ENCODE peak calls at places on chromosomes 1 and 21, in ten cellular contexts. X, I, H, C, A, K, M, N, Q and G are unnamed samples.

GRCh38 chr1:229897540-229897939 is 169.5 kb upstream of the GALNT2 start:
- DNase-seq in X (no peak), I (no peak), H (no peak), C (no peak), A (no peak), K (no peak), M (no peak), N (no peak), Q (no peak), G (no peak)

GRCh38 chr1:17531682-17532487 is 7.6 kb upstream of the ARHGEF10L start:
- DNase-seq in X (peak), I (no peak), H (peak), C (peak), A (peak), K (no peak), M (no peak), N (no peak), Q (peak), G (peak)

GRCh38 chr1:201136696-201137392 is 9.9 kb upstream of the ASCL5 start:
- DNase-seq in X (no peak), I (no peak), H (no peak), C (no peak), A (no peak), K (no peak), M (no peak), N (no peak), Q (no peak), G (no peak)

GRCh38 chr1:159334797-159335196 is 32.7 kb downstream of the FCER1A start:
- DNase-seq in X (no peak), I (no peak), H (no peak), C (no peak), A (no peak), K (no peak), M (no peak), N (no peak), Q (no peak), G (no peak)

GRCh38 chr1:23376890-23377811 is 7.5 kb upstream of the ZNF436 start:
- DNase-seq in X (peak), I (no peak), H (peak), C (peak), A (peak), K (no peak), M (no peak), N (no peak), Q (peak), G (no peak)

GRCh38 chr1:206445861-206446495 is 24.3 kb upstream of the IKBKE start:
- DNase-seq in X (no peak), I (no peak), H (no peak), C (no peak), A (no peak), K (no peak), M (no peak), N (no peak), Q (no peak), G (no peak)

GRCh38 chr1:220881918-220882891 is 3.0 kb downstream of the HLX start:
- DNase-seq in X (no peak), I (no peak), H (no peak), C (no peak), A (no peak), K (peak), M (no peak), N (no peak), Q (peak), G (peak)

GRCh38 chr1:101317590-101317989 is 80.8 kb downstream of the S1PR1 start:
- DNase-seq in X (no peak), I (no peak), H (no peak), C (no peak), A (no peak), K (no peak), M (no peak), N (no peak), Q (no peak), G (no peak)

GRCh38 chr1:72177711-72178110 is 104.6 kb downstream of the NEGR1 start:
- DNase-seq in X (no peak), I (no peak), H (no peak), C (peak), A (no peak), K (no peak), M (no peak), N (no peak), Q (no peak), G (no peak)

GRCh38 chr1:55639051-55639450 is 423.9 kb upstream of the USP24 start:
- DNase-seq in X (no peak), I (no peak), H (no peak), C (no peak), A (no peak), K (no peak), M (no peak), N (no peak), Q (no peak), G (no peak)

GRCh38 chr21:27674037-27674436 is 707.1 kb upstream of the ADAMTS5 start:
- DNase-seq in X (no peak), I (no peak), H (no peak), C (peak), A (no peak), K (no peak), M (no peak), N (no peak), Q (no peak), G (no peak)

GRCh38 chr21:27582946-27583270 is 616.0 kb upstream of the ADAMTS5 start:
- DNase-seq in X (no peak), I (no peak), H (no peak), C (peak), A (no peak), K (no peak), M (no peak), N (no peak), Q (no peak), G (no peak)

GRCh38 chr1:202806845-202807366 is 1.3 kb downstream of the KDM5B start:
- DNase-seq in X (no peak), I (peak), H (no peak), C (no peak), A (peak), K (peak), M (no peak), N (no peak), Q (peak), G (peak)

GRCh38 chr1:161209790-161210409 is 5.2 kb upstream of the FCER1G start:
- DNase-seq in X (peak), I (peak), H (peak), C (peak), A (peak), K (peak), M (peak), N (peak), Q (peak), G (peak)

GRCh38 chr1:222097646-222098045 is 355.8 kb upstream of the DUSP10 start:
- DNase-seq in X (no peak), I (no peak), H (no peak), C (no peak), A (no peak), K (no peak), M (no peak), N (no peak), Q (no peak), G (no peak)

GRCh38 chr1:234864116-234864515 is 254.1 kb upstream of the IRF2BP2 start:
- DNase-seq in X (no peak), I (no peak), H (peak), C (no peak), A (no peak), K (no peak), M (no peak), N (no peak), Q (no peak), G (no peak)

GRCh38 chr1:85368073-85368778 is 91.8 kb upstream of the BCL10 start:
- DNase-seq in X (no peak), I (no peak), H (no peak), C (no peak), A (no peak), K (no peak), M (no peak), N (no peak), Q (no peak), G (no peak)

GRCh38 chr1:18217398-18218043 is 109.9 kb downstream of the IGSF21 start:
- DNase-seq in X (no peak), I (no peak), H (peak), C (no peak), A (no peak), K (peak), M (no peak), N (no peak), Q (no peak), G (peak)

GRCh38 chr1:234696148-234696576 is 86.2 kb upstream of the IRF2BP2 start:
- DNase-seq in X (no peak), I (no peak), H (no peak), C (no peak), A (no peak), K (peak), M (no peak), N (no peak), Q (no peak), G (no peak)

GRCh38 chr1:113761937-113762336 is 2.7 kb upstream of the PHTF1 start:
- DNase-seq in X (no peak), I (no peak), H (no peak), C (no peak), A (no peak), K (no peak), M (no peak), N (no peak), Q (no peak), G (no peak)

GRCh38 chr1:68495532-68495931 is 1.4 kb downstream of the DEPDC1 start:
- DNase-seq in X (no peak), I (no peak), H (no peak), C (no peak), A (no peak), K (peak), M (no peak), N (no peak), Q (no peak), G (no peak)

GRCh38 chr1:30719406-30720270 is 3.7 kb downstream of the MATN1 start:
- DNase-seq in X (peak), I (no peak), H (no peak), C (peak), A (no peak), K (no peak), M (no peak), N (no peak), Q (no peak), G (no peak)

GRCh38 chr1:182995894-182996293 is 27.3 kb upstream of the LAMC1 start:
- DNase-seq in X (no peak), I (no peak), H (no peak), C (no peak), A (no peak), K (no peak), M (no peak), N (no peak), Q (no peak), G (no peak)

GRCh38 chr1:155892801-155893200 is 18.3 kb downstream of the RIT1 start:
- DNase-seq in X (no peak), I (no peak), H (no peak), C (peak), A (no peak), K (no peak), M (no peak), N (no peak), Q (no peak), G (no peak)

GRCh38 chr1:199083680-199084079 is 444.8 kb downstream of the PTPRC start:
- DNase-seq in X (no peak), I (no peak), H (no peak), C (peak), A (no peak), K (no peak), M (no peak), N (no peak), Q (no peak), G (no peak)

GRCh38 chr1:205770618-205771017 is 4.7 kb downstream of the RAB29 start:
- DNase-seq in X (no peak), I (no peak), H (no peak), C (no peak), A (no peak), K (no peak), M (no peak), N (no peak), Q (no peak), G (no peak)

GRCh38 chr1:115233598-115233997 is 104.5 kb downstream of the NGF start:
- DNase-seq in X (no peak), I (no peak), H (no peak), C (no peak), A (no peak), K (no peak), M (no peak), N (no peak), Q (no peak), G (peak)

GRCh38 chr1:6477039-6477820 is 11.3 kb upstream of the TNFRSF25 start:
- DNase-seq in X (no peak), I (no peak), H (no peak), C (no peak), A (no peak), K (no peak), M (no peak), N (no peak), Q (no peak), G (no peak)

GRCh38 chr1:228151526-228151925 is 1.8 kb downstream of the GJC2 start:
- DNase-seq in X (no peak), I (no peak), H (no peak), C (no peak), A (peak), K (no peak), M (no peak), N (no peak), Q (no peak), G (no peak)

GRCh38 chr1:6245869-6246496 is 2.0 kb downstream of the HES3 start:
- DNase-seq in X (no peak), I (no peak), H (no peak), C (no peak), A (no peak), K (peak), M (no peak), N (no peak), Q (peak), G (peak)

GRCh38 chr1:165842363-165843129 is 15.1 kb downstream of the UCK2 start:
- DNase-seq in X (no peak), I (no peak), H (no peak), C (peak), A (no peak), K (no peak), M (no peak), N (no peak), Q (no peak), G (no peak)

DNA sequence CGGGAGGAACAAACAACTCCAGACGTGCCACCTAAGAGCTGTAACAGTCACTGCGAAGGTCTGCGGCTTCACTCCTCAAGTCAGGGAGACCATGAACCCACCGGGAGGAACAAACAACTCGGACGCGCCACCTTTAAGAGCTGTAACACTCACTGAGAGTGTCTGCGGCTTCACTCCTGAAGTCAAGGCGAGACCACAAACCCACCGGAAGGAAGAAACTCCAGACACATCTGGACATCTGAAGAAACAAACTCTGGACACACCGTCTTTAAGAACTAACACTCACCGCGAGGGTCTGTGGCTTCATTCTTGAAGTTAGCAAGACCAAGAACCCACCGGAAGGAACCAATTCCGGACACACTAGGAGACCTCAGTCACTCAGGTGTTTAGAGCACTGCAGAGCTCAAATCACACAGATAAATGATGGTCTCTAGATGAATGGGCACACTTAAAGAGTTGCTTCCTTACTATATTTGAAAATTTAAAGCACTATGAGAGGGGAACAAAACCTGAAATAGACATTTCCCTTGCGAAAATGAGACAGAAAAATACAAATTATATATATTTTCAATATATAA is 587.7 kb upstream of the ADGRL4 start:
- DNase-seq in X (no peak), I (no peak), H (no peak), C (no peak), A (no peak), K (no peak), M (no peak), N (no peak), Q (no peak), G (no peak)
- TF ChIP-seq CTCF in X (no peak), I (no peak), H (no peak), C (no peak), A (no peak), K (no peak), M (no peak), N (no peak), Q (no peak), G (no peak)

GRCh38 chr1:12454406-12455391 is 163.3 kb downstream of the DHRS3 start:
- DNase-seq in X (no peak), I (no peak), H (no peak), C (peak), A (no peak), K (no peak), M (no peak), N (no peak), Q (no peak), G (no peak)
- TF ChIP-seq CTCF in X (no peak), I (no peak), H (no peak), C (no peak), A (no peak), K (no peak), M (no peak), N (no peak), Q (no peak), G (no peak)

GRCh38 chr1:2132222-2133038 is 62.1 kb downstream of the FAAP20 start:
- DNase-seq in X (peak), I (no peak), H (peak), C (peak), A (peak), K (no peak), M (no peak), N (no peak), Q (peak), G (peak)
- TF ChIP-seq CTCF in X (peak), I (no peak), H (peak), C (peak), A (peak), K (peak), M (peak), N (no peak), Q (peak), G (peak)

GRCh38 chr21:43930848-43931384 is 65.9 kb downstream of the AGPAT3 start:
- DNase-seq in X (peak), I (no peak), H (no peak), C (no peak), A (no peak), K (no peak), M (no peak), N (no peak), Q (no peak), G (no peak)

GRCh38 chr21:43928726-43929125 is 63.7 kb downstream of the AGPAT3 start:
- DNase-seq in X (no peak), I (no peak), H (no peak), C (no peak), A (no peak), K (no peak), M (no peak), N (no peak), Q (no peak), G (no peak)

GRCh38 chr21:43930074-43930847 is 65.2 kb downstream of the AGPAT3 start:
- DNase-seq in X (peak), I (no peak), H (no peak), C (no peak), A (peak), K (no peak), M (no peak), N (no peak), Q (no peak), G (no peak)

GRCh38 chr21:43928230-43928607 is 63.2 kb downstream of the AGPAT3 start:
- DNase-seq in X (no peak), I (no peak), H (no peak), C (no peak), A (no peak), K (no peak), M (no peak), N (no peak), Q (no peak), G (no peak)

GRCh38 chr21:43929217-43929971 is 64.4 kb downstream of the AGPAT3 start:
- DNase-seq in X (peak), I (no peak), H (no peak), C (no peak), A (peak), K (no peak), M (no peak), N (no peak), Q (no peak), G (no peak)
- TF ChIP-seq CTCF in X (peak), I (no peak), H (peak), C (no peak), A (peak), K (no peak), M (no peak), N (no peak), Q (no peak), G (no peak)